ENCODE peak calls at places on chromosomes 1 and 21, in nine cellular contexts. W is left colon, X is amniotic stem cell, F is BJ, M is G401, J is ELR, U is SW480, I is astrocyte, R is fibroblast of gingiva. H is an unnamed sample.

GRCh38 chr1:54861070-54861761 is 25.8 kb downstream of the DHCR24 start:
- DNase-seq in W (no peak), X (no peak), F (no peak), M (no peak), J (peak), U (no peak), I (no peak), R (no peak), H (peak)

GRCh38 chr1:39653546-39654031 is 14.1 kb upstream of the HEYL start:
- DNase-seq in W (peak), X (no peak), F (peak), M (peak), J (peak), U (peak), I (peak), R (peak), H (peak)

GRCh38 chr1:165717918-165718515 is 19.7 kb upstream of the ALDH9A1 start:
- DNase-seq in W (no peak), X (peak), F (peak), M (peak), J (peak), U (peak), I (peak), R (peak), H (peak)

GRCh38 chr1:36322786-36323635 is 434 bp downstream of the EVA1B start:
- DNase-seq in W (no peak), X (peak), F (no peak), M (no peak), J (peak), U (no peak), I (peak), R (peak), H (peak)

GRCh38 chr21:34022557-34023335 is 50.6 kb upstream of the MRPS6 start:
- DNase-seq in W (no peak), X (no peak), F (no peak), M (no peak), J (no peak), U (peak), I (no peak), R (no peak), H (no peak)

GRCh38 chr1:244049142-244049968 is 1.7 kb upstream of the ZBTB18 start:
- DNase-seq in W (peak), X (no peak), F (no peak), M (peak), J (peak), U (peak), I (no peak), R (no peak), H (peak)

GRCh38 chr1:111517464-111518225 is 14.2 kb upstream of the ADORA3 start:
- DNase-seq in W (no peak), X (no peak), F (no peak), M (no peak), J (no peak), U (peak), I (no peak), R (no peak), H (no peak)

GRCh38 chr1:97073936-97074335 is 352.4 kb downstream of the PTBP2 start:
- DNase-seq in W (no peak), X (no peak), F (no peak), M (no peak), J (no peak), U (no peak), I (peak), R (no peak), H (no peak)

GRCh38 chr1:180343931-180344406 is 113.9 kb downstream of the LHX4 start:
- DNase-seq in W (peak), X (no peak), F (no peak), M (peak), J (no peak), U (peak), I (peak), R (peak), H (no peak)

H was measured in GM20000.